ENCODE peak calls at places on chromosomes 12 and 14, in five cellular contexts. H is OCI-LY7, Y is SK-N-SH, X is K562, F is mesendoderm. N is an unnamed sample. For H3K79me2, the result is how much of the 10 kb centered on the place peaks cover.

GRCh38 chr12:70783455-70783854 is 137.1 kb downstream of the PTPRR start:
- DNase-seq in F (no peak), Y (no peak), H (no peak), X (no peak), N (no peak)

GRCh38 chr14:76101980-76102379 is 49.7 kb upstream of the GPATCH2L start:
- DNase-seq in X (no peak), Y (no peak), H (no peak), F (no peak), N (no peak)

GRCh38 chr12:108078428-108078827 is 50.7 kb upstream of the WSCD2 start:
- DNase-seq in X (no peak), H (no peak), F (peak), Y (no peak), N (no peak)

GRCh38 chr12:121989266-121989950 is 32.3 kb upstream of the BCL7A start:
- DNase-seq in X (no peak), F (no peak), H (no peak), Y (no peak), N (no peak)

GRCh38 chr12:118299791-118300460 is 72.8 kb downstream of the TAOK3 start:
- DNase-seq in X (peak), Y (no peak), H (peak), F (no peak), N (no peak)

GRCh38 chr12:66514581-66514980 is 164.3 kb downstream of the GRIP1 start:
- DNase-seq in H (no peak), Y (no peak), X (no peak), F (no peak), N (no peak)

GRCh38 chr14:100994082-100994481 is 90.6 kb upstream of the RTL1 start:
- DNase-seq in F (no peak), Y (no peak), H (no peak), X (no peak), N (no peak)

GRCh38 chr12:9227953-9228352 is 19.8 kb upstream of the PZP start:
- DNase-seq in F (no peak), X (no peak), Y (no peak), H (no peak), N (no peak)

GRCh38 chr12:30437616-30438015 is 258.1 kb downstream of the IPO8 start:
- DNase-seq in Y (no peak), X (no peak), H (no peak), F (no peak), N (no peak)

GRCh38 chr12:60021235-60021634 is 425.4 kb downstream of the SLC16A7 start:
- DNase-seq in F (peak), H (no peak), Y (no peak), X (no peak), N (peak)

GRCh38 chr14:76828339-76829015 is 2.3 kb downstream of the LRRC74A start:
- DNase-seq in Y (no peak), X (no peak), H (no peak), F (no peak), N (no peak)

GRCh38 chr14:31090872-31091764 is 64.9 kb upstream of the STRN3 start:
- DNase-seq in X (no peak), F (no peak), Y (no peak), H (no peak), N (no peak)

GRCh38 chr12:106078358-106079025 is 60.3 kb downstream of the NUAK1 start:
- DNase-seq in H (no peak), F (no peak), X (no peak), Y (no peak), N (no peak)

GRCh38 chr14:89308232-89308959 is 108.6 kb downstream of the FOXN3 start:
- DNase-seq in F (no peak), X (no peak), H (peak), Y (no peak), N (no peak)

GRCh38 chr14:60680511-60680910 is 31.2 kb upstream of the SIX1 start:
- DNase-seq in F (no peak), X (no peak), H (no peak), Y (no peak), N (no peak)

GRCh38 chr12:43969882-43970281 is 134.0 kb downstream of the TMEM117 start:
- DNase-seq in F (no peak), Y (no peak), H (no peak), X (no peak), N (no peak)

GRCh38 chr14:58367296-58367695 is 28.4 kb upstream of the TOMM20L start:
- DNase-seq in F (no peak), Y (no peak), H (no peak), X (no peak), N (no peak)

GRCh38 chr14:71264260-71264659 is 357.0 kb downstream of the PCNX1 start:
- DNase-seq in H (no peak), F (peak), Y (no peak), X (no peak), N (peak)

GRCh38 chr12:25887367-25887766 is 71.1 kb upstream of the RASSF8 start:
- DNase-seq in H (no peak), F (no peak), X (no peak), Y (no peak), N (peak)

GRCh38 chr12:80565276-80565675 is 121.2 kb downstream of the PTPRQ start:
- DNase-seq in F (no peak), H (peak), X (no peak), Y (no peak), N (no peak)

GRCh38 chr14:79837699-79838098 is 373.6 kb downstream of the DIO2 start:
- DNase-seq in Y (no peak), H (no peak), F (no peak), X (no peak), N (no peak)

GRCh38 chr14:104609666-104610065 is 5.1 kb upstream of the TMEM179 start:
- DNase-seq in X (no peak), H (no peak), F (no peak), Y (no peak), N (no peak)

GRCh38 chr12:23426328-23426727 is 523.1 kb downstream of the SOX5 start:
- DNase-seq in Y (no peak), F (no peak), X (no peak), H (no peak), N (no peak)

GRCh38 chr14:59465570-59466150 is 480 bp upstream of the GPR135 start:
- DNase-seq in H (no peak), X (no peak), Y (no peak), F (no peak), N (no peak)

GRCh38 chr12:130337476-130338303 is at the start of gene PIWIL1:
- DNase-seq in X (no peak), Y (peak), H (no peak), F (no peak), N (no peak)

GRCh38 chr12:21613931-21614330 is 9.3 kb upstream of the GYS2 start:
- DNase-seq in H (no peak), F (peak), X (no peak), Y (peak), N (peak)

GRCh38 chr12:130747867-130748740 is 32.0 kb upstream of the RIMBP2 start:
- DNase-seq in X (peak), F (peak), H (peak), Y (peak), N (peak)

GRCh38 chr14:104135121-104135903 is 3.1 kb upstream of the KIF26A start:
- DNase-seq in Y (peak), X (no peak), F (peak), H (no peak), N (peak)

GRCh38 chr12:61291647-61292046 is 968.6 kb upstream of the USP15 start:
- DNase-seq in H (no peak), Y (no peak), F (no peak), X (no peak), N (no peak)

GRCh38 chr12:1815814-1816729 is 4.3 kb upstream of the LRTM2 start:
- DNase-seq in H (no peak), F (no peak), X (no peak), Y (peak), N (no peak)

GRCh38 chr14:62824086-62824485 is 221.2 kb downstream of the KCNH5 start:
- DNase-seq in Y (no peak), X (no peak), F (no peak), H (no peak), N (no peak)

GRCh38 chr14:63375772-63376171 is 57.0 kb upstream of the GPHB5 start:
- DNase-seq in H (no peak), F (no peak), Y (no peak), X (no peak), N (no peak)

GRCh38 chr12:101235686-101236085 is 25.6 kb upstream of the SLC5A8 start:
- DNase-seq in F (no peak), Y (no peak), X (no peak), H (no peak), N (no peak)

GRCh38 chr12:116161588-116161987 is 115.9 kb downstream of the MED13L start:
- DNase-seq in X (no peak), Y (no peak), H (no peak), F (peak), N (no peak)

GRCh38 chr12:48812389-48812788 is 5.9 kb upstream of the CACNB3 start:
- DNase-seq in H (no peak), Y (no peak), X (no peak), F (no peak), N (no peak)
- H3K4me2 ChIP-seq in H (no peak), Y (no peak), X (no peak), F (no peak), N (peak)

DNA sequence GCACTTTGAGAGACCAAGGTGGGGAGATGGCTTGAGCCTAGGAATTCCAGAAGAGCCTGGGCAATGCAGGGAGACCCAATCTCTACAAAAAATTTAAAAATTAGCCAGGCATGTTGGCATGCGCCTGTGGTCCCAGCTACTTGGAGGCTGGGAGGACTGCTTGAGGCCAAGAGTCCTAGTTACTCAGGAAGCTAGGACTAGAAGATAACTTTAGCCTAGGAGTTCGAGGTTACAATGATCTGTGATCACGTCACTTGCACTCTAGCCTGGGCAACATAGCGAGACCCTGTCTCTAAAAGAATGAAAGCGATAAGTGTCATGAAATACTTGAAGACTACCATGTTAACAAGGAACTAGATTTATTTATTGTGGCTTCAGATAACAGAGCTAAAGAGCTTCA is 3.5 kb downstream of the ATF7 start:
- DNase-seq in H (no peak), X (no peak), F (no peak), Y (no peak), N (no peak)
- H3K79me2 ChIP-seq in H (half or more), X (half or more), F (under half), Y (half or more), N (half or more)

GRCh38 chr14:99065551-99065950 is 206.4 kb downstream of the BCL11B start:
- DNase-seq in H (no peak), X (no peak), Y (no peak), F (peak), N (peak)

GRCh38 chr14:99067927-99068326 is 204.1 kb downstream of the BCL11B start:
- DNase-seq in F (no peak), Y (no peak), X (no peak), H (no peak), N (no peak)

GRCh38 chr14:99069946-99070345 is 202.1 kb downstream of the BCL11B start:
- DNase-seq in Y (no peak), H (no peak), X (no peak), F (no peak), N (no peak)

GRCh38 chr14:99066378-99066777 is 205.6 kb downstream of the BCL11B start:
- DNase-seq in H (no peak), Y (no peak), F (no peak), X (no peak), N (no peak)

GRCh38 chr14:99067141-99067920 is 204.7 kb downstream of the BCL11B start:
- DNase-seq in X (no peak), Y (no peak), H (no peak), F (peak), N (no peak)
- H3K4me2 ChIP-seq in X (no peak), Y (no peak), H (no peak), F (no peak), N (no peak)

GRCh38 chr12:49052451-49053208 is 8.0 kb downstream of the KMT2D start:
- DNase-seq in F (no peak), Y (no peak), X (no peak), H (no peak), N (no peak)
- H3K79me2 ChIP-seq in F (under half), Y (half or more), X (under half), H (under half), N (under half)

DNA sequence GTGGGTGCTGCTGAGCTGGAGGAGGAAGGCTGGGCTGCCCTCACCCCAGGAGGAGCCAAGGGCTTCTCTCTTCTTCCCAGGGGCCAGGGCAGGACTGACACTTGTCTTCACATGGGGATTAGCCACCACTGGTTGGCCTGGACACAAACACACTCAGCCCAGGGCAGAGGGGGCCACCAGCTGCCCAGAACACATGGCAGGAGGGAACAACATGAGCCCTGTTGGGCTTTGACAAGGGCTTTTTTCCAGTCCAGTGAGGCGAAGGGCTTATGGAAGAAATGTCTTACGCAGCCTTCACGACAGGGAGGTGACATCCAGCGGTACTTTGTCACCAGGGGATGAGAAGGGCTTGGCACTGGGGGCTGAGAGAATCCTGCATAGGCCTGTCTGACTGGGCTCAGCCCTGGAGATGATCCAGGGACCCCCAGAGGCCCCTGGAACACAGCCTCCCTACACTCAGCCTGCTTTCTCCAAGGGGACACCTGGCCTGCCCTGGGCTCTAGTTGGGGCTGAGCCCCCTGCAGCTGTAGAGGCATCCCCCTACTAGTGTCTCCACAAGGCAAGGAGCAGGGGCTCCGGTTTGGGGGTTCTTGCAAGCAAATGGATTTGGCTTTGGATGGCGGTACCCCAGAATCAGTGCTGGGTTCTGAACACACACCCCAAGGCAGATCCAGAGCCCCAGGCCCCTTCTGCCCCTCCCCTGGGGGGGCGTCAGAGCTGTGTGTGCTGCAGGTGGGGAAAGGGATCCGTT is 18.9 kb downstream of the ARL6IP4 start:
- DNase-seq in Y (no peak), F (no peak), H (no peak), X (no peak), N (no peak)
- H3K4me2 ChIP-seq in Y (no peak), F (no peak), H (no peak), X (no peak), N (no peak)

GRCh38 chr14:73762375-73762822 is 48.2 kb upstream of the PNMA1 start:
- DNase-seq in F (no peak), H (peak), X (peak), Y (no peak), N (no peak)

GRCh38 chr14:73761621-73762355 is 47.6 kb upstream of the PNMA1 start:
- DNase-seq in H (peak), X (no peak), Y (no peak), F (no peak), N (no peak)

GRCh38 chr14:73764406-73764805 is 50.2 kb upstream of the PNMA1 start:
- DNase-seq in H (no peak), X (no peak), Y (no peak), F (no peak), N (no peak)

GRCh38 chr14:73764881-73765280 is 50.7 kb upstream of the PNMA1 start:
- DNase-seq in Y (no peak), H (peak), X (no peak), F (no peak), N (no peak)

GRCh38 chr14:73763396-73763795 is 49.2 kb upstream of the PNMA1 start:
- DNase-seq in Y (no peak), F (no peak), H (no peak), X (no peak), N (no peak)
- H3K79me2 ChIP-seq in Y (half or more), F (under half), H (half or more), X (half or more), N (under half)

DNA sequence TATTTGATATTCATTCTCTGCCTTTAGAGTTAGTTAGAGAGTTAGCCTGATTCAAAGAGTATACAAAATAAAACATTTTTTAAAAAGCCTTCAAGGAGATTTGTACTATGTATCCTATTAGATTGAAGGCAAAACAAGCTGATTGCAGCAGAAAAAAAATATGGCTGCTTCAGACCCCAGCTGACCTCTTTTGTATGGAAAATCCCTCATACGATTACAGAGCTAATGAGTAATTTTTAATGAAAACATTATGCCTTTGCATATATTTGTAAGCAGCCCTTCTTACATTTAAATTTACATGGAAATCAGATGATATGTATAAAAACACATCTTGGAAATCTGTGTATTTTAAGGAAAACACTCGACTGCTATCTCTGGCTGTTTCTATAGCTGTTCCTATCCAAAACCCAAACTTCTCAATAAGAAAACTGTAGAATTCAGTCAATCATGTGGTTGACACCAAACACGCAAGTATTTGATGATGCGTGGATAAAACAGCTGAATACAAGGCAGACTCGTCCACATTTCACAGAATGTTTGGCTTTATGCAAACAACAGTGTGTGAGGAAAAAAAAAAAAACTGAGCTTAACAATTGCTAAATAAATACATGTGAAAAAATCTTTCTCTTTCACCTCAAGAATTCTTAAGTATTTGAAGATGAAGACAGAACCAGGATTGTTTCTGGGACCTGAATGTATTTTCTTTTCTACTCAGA is 275.3 kb downstream of the EGLN3 start:
- DNase-seq in X (no peak), F (no peak), Y (no peak), H (no peak), N (no peak)
- H3K4me2 ChIP-seq in X (no peak), F (no peak), Y (no peak), H (no peak), N (no peak)

DNA sequence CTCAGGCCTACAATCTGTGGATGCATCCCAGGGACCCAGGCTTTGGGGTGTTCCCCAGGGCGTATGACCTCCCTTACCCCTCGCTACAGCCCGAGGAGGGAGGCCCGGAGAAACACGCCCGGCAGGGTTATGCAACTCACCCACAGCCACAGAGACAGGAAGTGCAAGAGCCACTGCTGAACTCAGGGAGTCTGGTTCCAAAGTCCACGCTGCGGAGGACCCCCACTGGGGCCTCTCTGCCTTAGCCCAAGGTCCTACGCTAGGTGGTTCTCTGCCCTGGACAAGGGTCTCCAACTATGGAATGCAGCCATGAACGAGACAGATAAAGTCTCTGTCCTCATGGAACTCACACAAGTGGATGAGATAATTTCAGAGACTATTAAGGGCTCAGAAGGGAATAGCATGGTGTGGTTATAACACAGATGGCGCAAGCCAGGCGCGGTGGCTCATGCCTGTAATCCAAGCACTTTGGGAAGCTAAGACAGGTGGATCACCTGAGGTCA is 11.3 kb downstream of the SCARB1 start:
- DNase-seq in F (no peak), Y (no peak), X (no peak), H (no peak), N (no peak)
- H3K79me2 ChIP-seq in F (under half), Y (under half), X (half or more), H (under half), N (half or more)